ENCODE peak calls at places on chromosome 7, in nine cellular contexts. X is SW480; C is ovary; J is cardiac fibroblast; O is T follicular helper cell; P is NCI-H1092; Q is fibroblast of the conjunctiva; S is activated T-helper 9 cell treated with anti-CD3 and anti-CD28 coated beads, Interleukin-2, amount 50 U/mL, for 16 hours; U is fibroblast of pulmonary artery. R is an unnamed sample.

GRCh38 chr7:98703916-98704315 is 86.8 kb downstream of the NPTX2 start:
- DNase-seq in O (no peak), C (no peak), S (no peak), J (no peak), P (no peak), Q (no peak), U (no peak), X (no peak), R (no peak)

GRCh38 chr7:27210441-27211083 is 10.7 kb upstream of the HOXA13 start:
- DNase-seq in S (no peak), J (peak), Q (peak), U (peak), O (no peak), C (no peak), P (peak), X (peak), R (no peak)

GRCh38 chr7:17347426-17347825 is 49.0 kb downstream of the AHR start:
- DNase-seq in Q (no peak), U (peak), O (no peak), P (no peak), C (no peak), J (no peak), X (no peak), S (no peak), R (no peak)

GRCh38 chr7:151876899-151877777 is at the start of gene PRKAG2:
- DNase-seq in J (peak), O (peak), Q (no peak), P (peak), C (peak), X (peak), U (peak), S (peak), R (peak)

GRCh38 chr7:101362334-101363195 is at the start of gene COL26A1:
- DNase-seq in X (peak), S (no peak), P (no peak), J (peak), C (peak), O (no peak), U (peak), Q (no peak), R (peak)

GRCh38 chr7:12389089-12389700 is 14.5 kb downstream of the VWDE start:
- DNase-seq in U (peak), O (peak), J (peak), X (peak), Q (peak), C (no peak), P (peak), S (no peak), R (peak)

GRCh38 chr7:145957160-145957890 is 159.3 kb upstream of the CNTNAP2 start:
- DNase-seq in Q (no peak), C (no peak), J (no peak), P (no peak), O (no peak), S (no peak), U (peak), X (no peak), R (no peak)

GRCh38 chr7:151806204-151806603 is 70.7 kb downstream of the PRKAG2 start:
- DNase-seq in Q (no peak), S (no peak), X (no peak), U (peak), O (no peak), J (no peak), C (no peak), P (no peak), R (peak)

GRCh38 chr7:131753620-131754222 is 197.3 kb upstream of the PODXL start:
- DNase-seq in J (peak), C (no peak), Q (no peak), U (peak), P (no peak), O (no peak), X (peak), S (no peak), R (no peak)

GRCh38 chr7:34130558-34131285 is 225.4 kb downstream of the BMPER start:
- DNase-seq in X (peak), C (no peak), O (no peak), Q (no peak), U (no peak), S (no peak), P (no peak), J (no peak), R (no peak)

GRCh38 chr7:111835066-111835465 is 272.8 kb upstream of the IMMP2L start:
- DNase-seq in C (no peak), S (no peak), O (no peak), Q (peak), U (peak), X (no peak), P (no peak), J (peak), R (no peak)

GRCh38 chr7:112866424-112866823 is 76.2 kb upstream of the TMEM168 start:
- DNase-seq in X (no peak), Q (no peak), J (no peak), O (no peak), U (no peak), S (no peak), C (no peak), P (no peak), R (no peak)

GRCh38 chr7:15682751-15683150 is 3.7 kb downstream of the MEOX2 start:
- DNase-seq in U (no peak), P (no peak), X (no peak), O (no peak), S (no peak), Q (no peak), C (no peak), J (no peak), R (no peak)

GRCh38 chr7:134737561-134738353 is 41.7 kb upstream of the CALD1 start:
- DNase-seq in Q (no peak), U (peak), O (no peak), J (peak), C (no peak), P (no peak), S (no peak), X (no peak), R (no peak)

GRCh38 chr7:28130277-28130676 is 50.3 kb downstream of the JAZF1 start:
- DNase-seq in J (peak), C (no peak), S (no peak), X (no peak), P (no peak), U (peak), O (no peak), Q (no peak), R (no peak)

GRCh38 chr7:151436446-151437162 is 3.3 kb downstream of the CRYGN start:
- DNase-seq in C (peak), O (no peak), Q (no peak), J (peak), S (no peak), P (no peak), U (no peak), X (no peak), R (no peak)

GRCh38 chr7:30770936-30771858 is at the start of gene MINDY4:
- DNase-seq in P (peak), U (peak), J (peak), S (peak), C (peak), Q (peak), X (peak), O (peak), R (peak)

R was measured in stomach.